ENCODE peak calls at places on chromosome 6, in six cellular contexts. A is stimulated activated CD4-positive, alpha-beta T cell treated with anti-CD3 and anti-CD28 coated beads, Interleukin-4, amount 100 ng/mL, for 4 hours; S is GM04504; D is astrocyte of the cerebellum; C is astrocyte; H is HS-27A. P is an unnamed sample.
A peak's percentile ranks its signal among the peaks of the same experiment; 100 is the strongest.

GRCh38 chr6:137761072-137761471 is 106.0 kb upstream of the TNFAIP3 start:
- DNase-seq in H (no peak), C (no peak), D (no peak), S (no peak), A (no peak), P (no peak)

GRCh38 chr6:159979136-159979874 is 10.4 kb downstream of the IGF2R start:
- DNase-seq in D (no peak), C (peak; percentile 74), S (no peak), A (peak; percentile 71), H (no peak), P (no peak)

GRCh38 chr6:148608211-148608951 is 138.4 kb upstream of the UST start:
- DNase-seq in S (no peak), A (no peak), C (no peak), H (peak; percentile 4), D (no peak), P (no peak)

GRCh38 chr6:52049252-52050050 is 38.0 kb downstream of the PKHD1 start:
- DNase-seq in S (no peak), A (no peak), D (peak; percentile 5), C (peak; percentile 8), H (peak; percentile 17), P (no peak)

GRCh38 chr6:90397929-90398674 is 101.5 kb upstream of the BACH2 start:
- DNase-seq in C (peak; percentile 17), S (no peak), H (no peak), A (peak; percentile 95), D (no peak), P (no peak)

GRCh38 chr6:136037885-136038460 is 186.5 kb downstream of the PDE7B start:
- DNase-seq in D (peak; percentile 40), H (no peak), A (no peak), C (peak; percentile 56), S (peak; percentile 55), P (no peak)

GRCh38 chr6:88908598-88909548 is 54.5 kb downstream of the RNGTT start:
- DNase-seq in S (no peak), D (no peak), H (no peak), C (no peak), A (no peak), P (no peak)

GRCh38 chr6:31070711-31071197 is 41.6 kb downstream of the C6orf15 start:
- DNase-seq in A (no peak), D (peak; percentile 75), H (no peak), S (peak; percentile 60), C (peak; percentile 64), P (peak; percentile 54)

GRCh38 chr6:160226118-160226541 is 32.5 kb downstream of the SLC22A2 start:
- DNase-seq in C (peak; percentile 73), S (no peak), A (no peak), D (no peak), H (no peak), P (no peak)

GRCh38 chr6:98530732-98531131 is 303.6 kb upstream of the POU3F2 start:
- DNase-seq in H (no peak), S (no peak), C (no peak), D (no peak), A (no peak), P (no peak)

GRCh38 chr6:26552205-26552604 is 14.0 kb downstream of the HMGN4 start:
- DNase-seq in S (no peak), H (no peak), D (no peak), A (no peak), C (no peak), P (no peak)

GRCh38 chr6:158467923-158468322 is 92.0 kb upstream of the TMEM181 start:
- DNase-seq in S (no peak), H (no peak), D (no peak), C (no peak), A (no peak), P (no peak)

GRCh38 chr6:136609878-136610706 is 59.9 kb upstream of the MAP7 start:
- DNase-seq in C (peak; percentile 100), A (no peak), D (peak; percentile 98), S (peak; percentile 99), H (peak; percentile 94), P (peak; percentile 96)

GRCh38 chr6:67706388-67706787 is 928.7 kb upstream of the ADGRB3 start:
- DNase-seq in A (no peak), C (no peak), H (no peak), S (no peak), D (no peak), P (no peak)

GRCh38 chr6:124857746-124858145 is 104.5 kb upstream of the RNF217 start:
- DNase-seq in A (no peak), D (no peak), C (no peak), S (no peak), H (no peak), P (no peak)

GRCh38 chr6:53104916-53105315 is 39.7 kb downstream of the FBXO9 start:
- DNase-seq in S (no peak), C (no peak), A (no peak), H (no peak), D (no peak), P (no peak)

GRCh38 chr6:26017567-26017966 is 55.0 kb downstream of the TRIM38 start:
- DNase-seq in H (no peak), A (peak; percentile 83), C (peak; percentile 91), D (no peak), S (peak; percentile 46), P (peak; percentile 50)

GRCh38 chr6:167214216-167214615 is 56.4 kb upstream of the GPR31 start:
- DNase-seq in A (no peak), C (no peak), S (no peak), H (no peak), D (no peak), P (no peak)

GRCh38 chr6:36268478-36269248 is 1.2 kb upstream of the PNPLA1 start:
- DNase-seq in D (no peak), H (no peak), C (peak; percentile 16), S (no peak), A (no peak), P (no peak)

GRCh38 chr6:170108890-170109587 is 181.8 kb downstream of the DLL1 start:
- DNase-seq in C (no peak), H (no peak), S (no peak), A (no peak), D (no peak), P (no peak)

GRCh38 chr6:28393912-28394662 is 5.5 kb downstream of the ZSCAN12 start:
- DNase-seq in A (no peak), S (no peak), H (no peak), C (no peak), D (no peak), P (no peak)

GRCh38 chr6:168725821-168726220 is 284.8 kb downstream of the SMOC2 start:
- DNase-seq in D (no peak), H (no peak), C (no peak), S (no peak), A (no peak), P (no peak)

GRCh38 chr6:77339926-77340325 is 123.4 kb downstream of the HTR1B start:
- DNase-seq in S (no peak), H (no peak), A (no peak), C (no peak), D (no peak), P (no peak)

GRCh38 chr6:10347561-10348327 is 67.1 kb downstream of the TFAP2A start:
- DNase-seq in C (peak; percentile 45), S (peak; percentile 43), D (no peak), H (peak; percentile 2), A (no peak), P (peak; percentile 27)

GRCh38 chr6:97215157-97215769 is 67.8 kb downstream of the MMS22L start:
- DNase-seq in D (peak; percentile 54), A (no peak), C (peak; percentile 71), H (peak; percentile 9), S (peak; percentile 47), P (peak; percentile 62)

GRCh38 chr6:19354181-19354580 is 483.0 kb upstream of the ID4 start:
- DNase-seq in C (no peak), H (no peak), D (no peak), A (no peak), S (no peak), P (no peak)

GRCh38 chr6:88358846-88359245 is 192.7 kb upstream of the CNR1 start:
- DNase-seq in C (peak; percentile 53), S (no peak), A (no peak), D (no peak), H (no peak), P (no peak)

GRCh38 chr6:125748534-125749111 is 809 bp upstream of the HEY2 start:
- DNase-seq in C (no peak), H (no peak), D (no peak), A (no peak), S (no peak), P (no peak)

GRCh38 chr6:170238741-170239565 is 51.9 kb downstream of the DLL1 start:
- DNase-seq in A (no peak), S (no peak), D (no peak), C (no peak), H (no peak), P (no peak)

GRCh38 chr6:70673601-70674000 is 5.9 kb downstream of the SMAP1 start:
- DNase-seq in H (no peak), D (no peak), S (peak; percentile 17), A (no peak), C (peak; percentile 48), P (no peak)

GRCh38 chr6:157329829-157330228 is 6.5 kb upstream of the TMEM242 start:
- DNase-seq in A (no peak), D (no peak), S (no peak), C (peak; percentile 60), H (no peak), P (no peak)

GRCh38 chr6:35552285-35552917 is 39.7 kb upstream of the TULP1 start:
- DNase-seq in D (no peak), C (peak; percentile 4), S (peak; percentile 4), A (peak; percentile 43), H (peak; percentile 30), P (no peak)

GRCh38 chr6:86937219-86938079 is at the start of gene HTR1E:
- DNase-seq in H (no peak), C (peak; percentile 8), A (no peak), S (no peak), D (no peak), P (no peak)

GRCh38 chr6:109118955-109119354 is 23.6 kb downstream of the CEP57L1 start:
- DNase-seq in H (no peak), S (no peak), C (no peak), D (no peak), A (no peak), P (no peak)

GRCh38 chr6:3960754-3961361 is 111.7 kb downstream of the FAM50B start:
- DNase-seq in S (no peak), D (no peak), C (peak; percentile 47), A (no peak), H (no peak), P (no peak)

P was measured in amniotic stem cell.